ENCODE peak calls at places on chromosome 3, in four cellular contexts. Z is HCT116, C is astrocyte, P is mesendoderm. I is an unnamed sample.

GRCh38 chr3:59339818-59340217 is 290.0 kb upstream of the CFAP20DC start:
- DNase-seq in P (no peak), C (no peak), Z (no peak), I (no peak)

GRCh38 chr3:73805435-73805834 is 180.7 kb upstream of the PDZRN3 start:
- DNase-seq in Z (no peak), P (no peak), C (no peak), I (no peak)

GRCh38 chr3:155747867-155748266 is 3.0 kb upstream of the PLCH1 start:
- DNase-seq in Z (no peak), P (no peak), C (no peak), I (no peak)

GRCh38 chr3:99232696-99233095 is 331.2 kb upstream of the DCBLD2 start:
- DNase-seq in C (peak; percentile 47), P (no peak), Z (no peak), I (no peak)

GRCh38 chr3:181716916-181717315 is 5.2 kb downstream of the SOX2 start:
- DNase-seq in Z (no peak), P (no peak), C (peak; percentile 50), I (no peak)

GRCh38 chr3:154161806-154162205 is 40.6 kb downstream of the ARHGEF26 start:
- DNase-seq in P (peak; percentile 56), C (peak; percentile 54), Z (no peak), I (no peak)

GRCh38 chr3:82163907-82164520 is 402.6 kb upstream of the GBE1 start:
- DNase-seq in C (no peak), P (peak; percentile 44), Z (peak; percentile 39), I (peak; percentile 73)

GRCh38 chr3:49671291-49672288 is 2.6 kb upstream of the APEH start:
- DNase-seq in P (peak; percentile 87), Z (peak; percentile 61), C (no peak), I (peak; percentile 94)

GRCh38 chr3:73419993-73420392 is 204.7 kb downstream of the PDZRN3 start:
- DNase-seq in Z (no peak), P (no peak), C (no peak), I (no peak)

GRCh38 chr3:147002721-147003120 is 397.6 kb upstream of the PLSCR5 start:
- DNase-seq in C (peak; percentile 77), Z (no peak), P (no peak), I (no peak)

GRCh38 chr3:16869606-16870005 is 15.1 kb upstream of the PLCL2 start:
- DNase-seq in C (no peak), Z (no peak), P (no peak), I (no peak)

GRCh38 chr3:110731148-110731547 is 340.5 kb upstream of the NECTIN3 start:
- DNase-seq in Z (no peak), C (no peak), P (no peak), I (no peak)

GRCh38 chr3:39849992-39850706 is 40.7 kb downstream of the MYRIP start:
- DNase-seq in P (no peak), C (no peak), Z (no peak), I (no peak)

GRCh38 chr3:55588120-55588765 is 101.1 kb upstream of the WNT5A start:
- DNase-seq in C (no peak), Z (no peak), P (no peak), I (peak; percentile 28)

GRCh38 chr3:118213892-118214291 is 820.8 kb downstream of the IGSF11 start:
- DNase-seq in Z (no peak), P (no peak), C (no peak), I (no peak)

GRCh38 chr3:113495035-113495434 is 19.9 kb downstream of the SPICE1 start:
- DNase-seq in Z (peak; percentile 23), C (peak; percentile 9), P (peak; percentile 32), I (peak; percentile 56)

GRCh38 chr3:10423171-10423882 is 82.1 kb downstream of the ATP2B2 start:
- DNase-seq in P (peak; percentile 14), Z (no peak), C (no peak), I (peak; percentile 62)

GRCh38 chr3:179668429-179668828 is 15.6 kb downstream of the USP13 start:
- DNase-seq in P (no peak), Z (no peak), C (no peak), I (no peak)

GRCh38 chr3:51384145-51384729 is 854 bp upstream of the MANF start:
- DNase-seq in P (peak; percentile 31), C (no peak), Z (no peak), I (peak; percentile 43)

GRCh38 chr3:197408177-197408957 is 110.0 kb upstream of the DLG1 start:
- DNase-seq in Z (no peak), C (no peak), P (no peak), I (no peak)

GRCh38 chr3:18657858-18658820 is 233.0 kb upstream of the SATB1 start:
- DNase-seq in C (no peak), P (peak; percentile 73), Z (no peak), I (no peak)

GRCh38 chr3:123678108-123678511 is 93.3 kb upstream of the HACD2 start:
- DNase-seq in P (no peak), C (peak; percentile 99), Z (no peak), I (no peak)

GRCh38 chr3:134377896-134378295 is 3.6 kb upstream of the AMOTL2 start:
- DNase-seq in Z (no peak), C (no peak), P (no peak), I (no peak)

GRCh38 chr3:170914690-170915089 is 6.3 kb upstream of the EIF5A2 start:
- DNase-seq in P (peak; percentile 16), C (no peak), Z (no peak), I (no peak)

GRCh38 chr3:112097378-112097777 is 11.2 kb downstream of the C3orf52 start:
- DNase-seq in Z (peak; percentile 91), C (peak; percentile 99), P (peak; percentile 48), I (no peak)

GRCh38 chr3:166900866-166901577 is 479.1 kb downstream of the ZBBX start:
- DNase-seq in P (no peak), Z (no peak), C (no peak), I (no peak)

GRCh38 chr3:34346656-34347055 is 548.2 kb downstream of the PDCD6IP start:
- DNase-seq in C (no peak), P (no peak), Z (no peak), I (no peak)

GRCh38 chr3:139534444-139534812 is 5.1 kb downstream of the RBP1 start:
- DNase-seq in C (peak; percentile 93), Z (peak; percentile 77), P (no peak), I (no peak)

GRCh38 chr3:55608266-55608937 is 121.3 kb upstream of the WNT5A start:
- DNase-seq in Z (no peak), P (no peak), C (no peak), I (no peak)

GRCh38 chr3:141399979-141400971 is 32.0 kb downstream of the ZBTB38 start:
- DNase-seq in C (no peak), P (no peak), Z (no peak), I (peak; percentile 45)

GRCh38 chr3:141397996-141398395 is 29.7 kb downstream of the ZBTB38 start:
- DNase-seq in C (no peak), P (no peak), Z (no peak), I (no peak)

GRCh38 chr3:141401584-141402475 is 33.5 kb downstream of the ZBTB38 start:
- DNase-seq in C (no peak), Z (no peak), P (peak; percentile 55), I (peak; percentile 76)

GRCh38 chr3:141401095-141401494 is 32.8 kb downstream of the ZBTB38 start:
- DNase-seq in Z (no peak), C (no peak), P (no peak), I (no peak)

GRCh38 chr3:141399200-141399599 is 30.9 kb downstream of the ZBTB38 start:
- DNase-seq in C (no peak), Z (no peak), P (peak; percentile 87), I (no peak)
- H3K27me3 ChIP-seq in C (no peaks in the 10 kb centered on the region), Z (no peaks in the 10 kb centered on the region), P (no peaks in the 10 kb centered on the region), I (peaks cover 13% of the 10 kb centered on the region)

GRCh38 chr3:15428539-15428938 is 1.1 kb downstream of the EAF1 start:
- DNase-seq in P (peak; percentile 44), Z (no peak), C (peak; percentile 75), I (no peak)
- H3K4me3 ChIP-seq in P (peak overlapping the region; percentile 96), Z (peak overlapping the region; percentile 99), C (peak overlapping the region; percentile 86), I (peak overlapping the region; percentile 96)

GRCh38 chr3:149655826-149656599 is 1.8 kb downstream of the WWTR1 start:
- DNase-seq in C (peak; percentile 44), P (no peak), Z (no peak), I (no peak)
- H3K27me3 ChIP-seq in C (no peaks in the 10 kb centered on the region), P (no peaks in the 10 kb centered on the region), Z (no peaks in the 10 kb centered on the region), I (peaks cover 7% of the 10 kb centered on the region)

DNA sequence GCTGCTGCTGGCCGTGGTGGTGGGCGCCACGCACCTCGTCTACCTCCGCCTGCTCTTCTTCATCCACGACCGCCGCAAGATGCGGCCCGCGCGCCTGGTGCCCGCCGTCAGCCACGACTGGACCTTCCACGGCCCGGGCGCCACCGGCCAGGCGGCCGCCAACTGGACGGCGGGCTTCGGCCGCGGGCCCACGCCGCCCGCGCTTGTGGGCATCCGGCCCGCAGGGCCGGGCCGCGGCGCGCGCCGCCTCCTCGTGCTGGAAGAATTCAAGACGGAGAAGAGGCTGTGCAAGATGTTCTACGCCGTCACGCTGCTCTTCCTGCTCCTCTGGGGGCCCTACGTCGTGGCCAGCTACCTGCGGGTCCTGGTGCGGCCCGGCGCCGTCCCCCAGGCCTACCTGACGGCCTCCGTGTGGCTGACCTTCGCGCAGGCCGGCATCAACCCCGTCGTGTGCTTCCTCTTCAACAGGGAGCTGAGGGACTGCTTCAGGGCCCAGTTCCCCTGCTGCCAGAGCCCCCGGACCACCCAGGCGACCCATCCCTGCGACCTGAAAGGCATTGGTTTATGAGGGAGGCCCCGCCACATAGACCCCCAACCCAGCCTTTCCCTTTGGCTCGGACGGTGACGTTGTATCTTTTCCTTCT is 1.1 kb downstream of the GPR27 start:
- DNase-seq in C (no peak), P (peak; percentile 15), Z (no peak), I (peak; percentile 47)
- H3K4me3 ChIP-seq in C (peak overlapping the region; percentile 33), P (peak overlapping the region; percentile 64), Z (no peak overlapping the region), I (peak overlapping the region; percentile 56)

GRCh38 chr3:195057716-195058115 is 213.2 kb downstream of the XXYLT1 start:
- DNase-seq in Z (no peak), C (no peak), P (no peak), I (no peak)
- H3K27me3 ChIP-seq in Z (no peaks in the 10 kb centered on the region), C (peaks cover 9% of the 10 kb centered on the region), P (no peaks in the 10 kb centered on the region), I (no peaks in the 10 kb centered on the region)